ENCODE peak calls at places on chromosome 4, in six cellular contexts. V, S, N, T, J and M are unnamed samples.

GRCh38 chr4:26885912-26886274 is 25.3 kb downstream of the STIM2 start:
- DNase-seq in V (no peak), S (no peak), N (peak), T (no peak), J (no peak), M (no peak)

GRCh38 chr4:128471576-128471975 is 184.0 kb upstream of the PGRMC2 start:
- DNase-seq in V (no peak), S (no peak), N (no peak), T (no peak), J (no peak), M (no peak)

GRCh38 chr4:2368779-2369437 is 49.5 kb downstream of the ZFYVE28 start:
- DNase-seq in V (no peak), S (no peak), N (no peak), T (no peak), J (peak), M (no peak)

GRCh38 chr4:76990288-76991080 is 40.9 kb downstream of the SEPTIN11 start:
- DNase-seq in V (no peak), S (no peak), N (no peak), T (no peak), J (no peak), M (no peak)

GRCh38 chr4:48546336-48546735 is 56.3 kb downstream of the ZAR1 start:
- DNase-seq in V (no peak), S (peak), N (peak), T (peak), J (no peak), M (peak)

GRCh38 chr4:2928242-2929155 is 34.7 kb downstream of the NOP14 start:
- DNase-seq in V (peak), S (no peak), N (no peak), T (no peak), J (peak), M (no peak)

GRCh38 chr4:154658680-154659402 is 46.4 kb upstream of the FGG start:
- DNase-seq in V (no peak), S (no peak), N (no peak), T (no peak), J (no peak), M (no peak)

GRCh38 chr4:128249787-128250668 is 37.6 kb downstream of the PGRMC2 start:
- DNase-seq in V (no peak), S (peak), N (peak), T (no peak), J (no peak), M (no peak)

GRCh38 chr4:24793219-24794005 is 2.0 kb upstream of the SOD3 start:
- DNase-seq in V (peak), S (peak), N (peak), T (no peak), J (no peak), M (no peak)

GRCh38 chr4:3251691-3252479 is 2.9 kb downstream of the MSANTD1 start:
- DNase-seq in V (no peak), S (no peak), N (no peak), T (no peak), J (peak), M (no peak)

GRCh38 chr4:2867758-2868491 is 24.3 kb downstream of the ADD1 start:
- DNase-seq in V (no peak), S (no peak), N (peak), T (peak), J (no peak), M (no peak)

GRCh38 chr4:136751530-136751929 is 780.8 kb downstream of the PCDH18 start:
- DNase-seq in V (no peak), S (no peak), N (no peak), T (no peak), J (no peak), M (no peak)

GRCh38 chr4:155119006-155119405 is 89.4 kb upstream of the NPY2R start:
- DNase-seq in V (no peak), S (no peak), N (peak), T (no peak), J (no peak), M (no peak)

GRCh38 chr4:48762408-48762807 is 17.7 kb downstream of the FRYL start:
- DNase-seq in V (no peak), S (no peak), N (no peak), T (no peak), J (no peak), M (no peak)

GRCh38 chr4:186981161-186981560 is 257.5 kb upstream of the FAT1 start:
- DNase-seq in V (no peak), S (no peak), N (no peak), T (no peak), J (no peak), M (no peak)

GRCh38 chr4:144645621-144646522 is at the start of gene HHIP:
- DNase-seq in V (no peak), S (no peak), N (peak), T (peak), J (no peak), M (no peak)

GRCh38 chr4:53716011-53716410 is 124.7 kb upstream of the LNX1 start:
- DNase-seq in V (no peak), S (no peak), N (no peak), T (no peak), J (no peak), M (no peak)

GRCh38 chr4:154719087-154719486 is 24.7 kb upstream of the LRAT start:
- DNase-seq in V (no peak), S (peak), N (no peak), T (no peak), J (no peak), M (peak)

GRCh38 chr4:787561-787981 is 38.4 kb downstream of the CPLX1 start:
- DNase-seq in V (no peak), S (no peak), N (no peak), T (no peak), J (peak), M (no peak)

GRCh38 chr4:7145291-7145934 is 46.9 kb upstream of the SORCS2 start:
- DNase-seq in V (no peak), S (no peak), N (no peak), T (no peak), J (no peak), M (no peak)

GRCh38 chr4:21953653-21954052 is 5.1 kb upstream of the KCNIP4 start:
- DNase-seq in V (no peak), S (no peak), N (no peak), T (no peak), J (no peak), M (no peak)

GRCh38 chr4:118942465-118942864 is 53.8 kb downstream of the SYNPO2 start:
- DNase-seq in V (no peak), S (no peak), N (no peak), T (no peak), J (no peak), M (no peak)

GRCh38 chr4:2794707-2795557 is 2.0 kb downstream of the SH3BP2 start:
- DNase-seq in V (peak), S (no peak), N (no peak), T (peak), J (peak), M (no peak)

GRCh38 chr4:141417387-141417786 is 196.7 kb downstream of the ZNF330 start:
- DNase-seq in V (no peak), S (no peak), N (no peak), T (no peak), J (no peak), M (no peak)

GRCh38 chr4:141416677-141417363 is 196.1 kb downstream of the ZNF330 start:
- DNase-seq in V (no peak), S (no peak), N (peak), T (no peak), J (no peak), M (no peak)

GRCh38 chr4:141413366-141413765 is 192.7 kb downstream of the ZNF330 start:
- DNase-seq in V (no peak), S (no peak), N (no peak), T (no peak), J (no peak), M (no peak)

GRCh38 chr4:141415651-141416050 is 195.0 kb downstream of the ZNF330 start:
- DNase-seq in V (no peak), S (no peak), N (no peak), T (no peak), J (no peak), M (no peak)

DNA sequence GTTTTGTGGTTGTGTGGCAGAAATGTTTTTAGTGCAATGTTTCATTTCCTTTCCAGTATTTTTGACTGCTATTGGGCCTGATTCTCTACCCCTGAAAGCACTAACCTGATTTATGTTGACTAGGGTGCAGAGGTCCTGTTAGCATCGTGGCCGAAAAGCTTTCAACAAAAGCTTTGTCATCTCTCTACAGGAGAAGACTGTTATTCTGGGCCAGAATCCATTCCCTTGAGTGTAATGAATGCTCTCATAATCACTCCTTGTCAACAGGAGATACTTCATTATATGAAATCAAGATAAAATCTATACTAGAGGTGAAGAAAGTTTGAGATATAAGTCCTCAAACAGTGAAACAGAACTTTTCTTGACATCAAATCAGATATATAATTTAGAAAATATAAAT is 195.5 kb downstream of the ZNF330 start:
- DNase-seq in V (no peak), S (no peak), N (no peak), T (no peak), J (no peak), M (no peak)
- TF ChIP-seq POLR2AphosphoS5 in V (no peak), S (no peak), N (no peak), T (no peak), J (no peak), M (no peak)

GRCh38 chr4:9968472-9968871 is 52.8 kb downstream of the SLC2A9 start:
- DNase-seq in V (no peak), S (no peak), N (no peak), T (no peak), J (no peak), M (no peak)

GRCh38 chr4:9964884-9965283 is 56.4 kb downstream of the SLC2A9 start:
- DNase-seq in V (no peak), S (no peak), N (no peak), T (no peak), J (no peak), M (no peak)

GRCh38 chr4:9962611-9963314 is 58.5 kb downstream of the SLC2A9 start:
- DNase-seq in V (no peak), S (no peak), N (no peak), T (no peak), J (no peak), M (no peak)

DNA sequence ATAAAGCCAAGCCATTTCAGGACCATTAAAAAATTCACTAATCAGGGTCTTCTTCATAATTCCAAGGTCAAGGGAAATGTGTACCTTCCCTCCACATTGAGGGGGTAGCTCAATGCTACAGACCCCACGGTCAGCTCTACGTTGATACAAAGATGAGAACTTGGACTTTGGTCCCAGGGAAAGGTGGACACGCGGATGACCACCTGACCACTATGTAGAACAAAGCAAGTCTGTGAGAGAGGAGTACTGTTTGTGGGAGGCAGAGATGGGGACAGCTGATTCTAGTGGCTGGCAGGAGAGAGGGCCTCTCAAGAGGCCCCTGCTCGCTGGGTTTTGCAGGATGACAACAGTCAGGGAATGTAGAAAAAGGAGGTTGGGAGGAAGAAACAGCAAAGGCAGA is 58.0 kb downstream of the SLC2A9 start:
- DNase-seq in V (no peak), S (no peak), N (no peak), T (no peak), J (no peak), M (no peak)
- H3K4me3 ChIP-seq in V (no peak), S (no peak), N (no peak), T (no peak), J (no peak), M (no peak)

GRCh38 chr4:37825943-37826281 is 574 bp upstream of the PGM2 start:
- DNase-seq in V (no peak), S (no peak), N (peak), T (no peak), J (no peak), M (no peak)

GRCh38 chr4:37826282-37827029 is at the start of gene PGM2:
- DNase-seq in V (peak), S (peak), N (peak), T (peak), J (peak), M (no peak)

GRCh38 chr4:37828843-37829242 is 2.4 kb downstream of the PGM2 start:
- DNase-seq in V (no peak), S (no peak), N (no peak), T (no peak), J (no peak), M (no peak)

GRCh38 chr4:37827802-37828321 is 1.4 kb downstream of the PGM2 start:
- DNase-seq in V (no peak), S (no peak), N (no peak), T (peak), J (no peak), M (no peak)

GRCh38 chr4:37827030-37827705 is 682 bp downstream of the PGM2 start:
- DNase-seq in V (peak), S (no peak), N (no peak), T (peak), J (no peak), M (no peak)
- TF ChIP-seq POLR2AphosphoS5 in V (no peak), S (no peak), N (no peak), T (no peak), J (no peak), M (no peak)

GRCh38 chr4:89055157-89056080 is 1.6 kb downstream of the FAM13A start:
- DNase-seq in V (no peak), S (no peak), N (no peak), T (no peak), J (no peak), M (no peak)

GRCh38 chr4:89054627-89055026 is 2.4 kb downstream of the FAM13A start:
- DNase-seq in V (no peak), S (no peak), N (no peak), T (no peak), J (no peak), M (no peak)

GRCh38 chr4:89056292-89056952 is 563 bp downstream of the FAM13A start:
- DNase-seq in V (no peak), S (no peak), N (no peak), T (no peak), J (no peak), M (no peak)

DNA sequence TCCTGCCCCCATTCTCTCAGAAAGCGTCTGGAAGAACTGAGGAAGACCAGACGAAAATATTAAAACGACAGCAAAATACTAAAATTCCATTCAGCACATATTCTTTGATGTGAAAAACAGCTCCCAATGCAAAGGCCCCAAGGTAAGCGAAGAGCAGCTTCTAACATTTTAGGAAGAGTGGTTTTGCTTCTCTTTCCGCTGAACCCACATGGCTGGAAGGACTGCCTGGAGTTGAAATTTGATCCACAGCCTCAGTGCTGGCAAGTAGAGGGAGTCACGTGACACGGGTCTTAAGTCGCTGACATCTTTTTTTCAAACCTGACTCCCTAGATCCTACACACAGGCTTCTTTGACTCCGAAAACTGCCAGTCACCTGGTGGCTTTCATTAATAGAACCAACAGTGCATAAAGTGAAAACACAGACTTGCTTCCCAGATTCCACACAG is at the start of gene FAM13A:
- DNase-seq in V (peak), S (peak), N (peak), T (peak), J (no peak), M (peak)
- H3K4me3 ChIP-seq in V (peak), S (peak), N (peak), T (peak), J (peak), M (peak)

GRCh38 chr4:74625981-74626380 is 168.3 kb downstream of the BTC start:
- DNase-seq in V (no peak), S (no peak), N (no peak), T (peak), J (no peak), M (no peak)

GRCh38 chr4:74627093-74627492 is 167.2 kb downstream of the BTC start:
- DNase-seq in V (no peak), S (no peak), N (no peak), T (no peak), J (no peak), M (no peak)

GRCh38 chr4:74628808-74629616 is 165.3 kb downstream of the BTC start:
- DNase-seq in V (no peak), S (no peak), N (no peak), T (no peak), J (no peak), M (no peak)

GRCh38 chr4:74624351-74625151 is 169.8 kb downstream of the BTC start:
- DNase-seq in V (no peak), S (peak), N (no peak), T (peak), J (no peak), M (no peak)

DNA sequence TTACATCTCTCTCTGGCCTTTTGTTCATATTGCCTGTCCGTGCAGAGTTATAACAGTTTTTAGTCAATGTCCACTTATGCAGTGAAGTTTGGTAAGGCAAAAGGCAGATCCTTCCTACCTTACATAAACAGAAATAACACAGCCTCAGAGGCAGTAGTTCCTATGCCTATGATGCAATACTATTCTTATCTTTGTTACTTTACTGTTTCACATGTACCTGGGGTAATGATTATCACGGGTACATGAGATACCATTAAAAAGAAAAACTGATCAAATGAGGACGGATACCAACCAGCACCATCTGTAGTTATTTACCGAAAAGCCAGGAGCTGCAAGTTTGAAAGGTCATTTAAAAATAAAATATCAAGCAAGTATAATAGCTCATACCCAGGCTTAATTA is 166.8 kb downstream of the BTC start:
- DNase-seq in V (no peak), S (no peak), N (no peak), T (no peak), J (no peak), M (no peak)
- TF ChIP-seq POLR2AphosphoS5 in V (no peak), S (peak), N (no peak), T (no peak), J (no peak), M (no peak)

GRCh38 chr4:176507845-176508533 is 188.2 kb downstream of the SPCS3 start:
- DNase-seq in V (no peak), S (no peak), N (no peak), T (no peak), J (no peak), M (no peak)
- H3K4me3 ChIP-seq in V (no peak), S (no peak), N (no peak), T (no peak), J (no peak), M (no peak)

GRCh38 chr4:110852793-110853192 is 229.9 kb upstream of the PITX2 start:
- DNase-seq in V (no peak), S (no peak), N (no peak), T (no peak), J (no peak), M (no peak)

GRCh38 chr4:110853242-110853641 is 230.4 kb upstream of the PITX2 start:
- DNase-seq in V (no peak), S (no peak), N (no peak), T (no peak), J (no peak), M (no peak)

GRCh38 chr4:110851989-110852388 is 229.1 kb upstream of the PITX2 start:
- DNase-seq in V (no peak), S (no peak), N (no peak), T (no peak), J (no peak), M (no peak)

GRCh38 chr4:110850461-110851447 is 227.9 kb upstream of the PITX2 start:
- DNase-seq in V (no peak), S (no peak), N (peak), T (no peak), J (no peak), M (no peak)

GRCh38 chr4:110854021-110854678 is 231.3 kb upstream of the PITX2 start:
- DNase-seq in V (no peak), S (no peak), N (no peak), T (peak), J (no peak), M (no peak)
- TF ChIP-seq POLR2AphosphoS5 in V (no peak), S (no peak), N (no peak), T (no peak), J (no peak), M (no peak)

GRCh38 chr4:4555916-4556315 is 14.1 kb upstream of the STX18 start:
- DNase-seq in V (no peak), S (no peak), N (peak), T (no peak), J (no peak), M (no peak)
- H3K4me3 ChIP-seq in V (no peak), S (no peak), N (no peak), T (no peak), J (no peak), M (peak)